ENCODE peak calls at places on chromosomes 12 and 14, in eight cellular contexts. O is Caco-2, A is OCI-LY7, S is endothelial cell, D is kidney, U is foreskin keratinocyte, L is psoas muscle, X is B cell. C is an unnamed sample.

GRCh38 chr12:42638697-42639096 is 49.2 kb upstream of the PRICKLE1 start:
- DNase-seq in O (no peak), A (no peak), S (no peak), D (no peak), U (peak), L (no peak), X (no peak), C (no peak)

GRCh38 chr12:27627123-27627835 is 69.0 kb upstream of the REP15 start:
- DNase-seq in O (no peak), A (no peak), S (no peak), D (no peak), U (peak), L (no peak), X (no peak), C (no peak)

GRCh38 chr14:103334644-103335603 is 887 bp downstream of the EIF5 start:
- DNase-seq in O (peak), A (peak), S (peak), D (peak), U (peak), L (peak), X (peak), C (peak)

GRCh38 chr14:102479777-102480176 is 29.8 kb downstream of the ANKRD9 start:
- DNase-seq in O (no peak), A (no peak), S (no peak), D (peak), U (no peak), L (peak), X (no peak), C (no peak)

GRCh38 chr14:100688051-100688450 is 38.6 kb upstream of the DLK1 start:
- DNase-seq in O (no peak), A (no peak), S (no peak), D (no peak), U (no peak), L (no peak), X (no peak), C (no peak)

GRCh38 chr14:24895622-24896021 is 154.3 kb downstream of the STXBP6 start:
- DNase-seq in O (no peak), A (no peak), S (no peak), D (no peak), U (no peak), L (no peak), X (no peak), C (no peak)

GRCh38 chr14:66959437-66960050 is 229.7 kb upstream of the GARIN2 start:
- DNase-seq in O (no peak), A (no peak), S (no peak), D (no peak), U (no peak), L (no peak), X (no peak), C (no peak)

GRCh38 chr14:33114331-33114730 is 175.7 kb downstream of the NPAS3 start:
- DNase-seq in O (no peak), A (no peak), S (no peak), D (no peak), U (no peak), L (no peak), X (no peak), C (no peak)

GRCh38 chr14:54253195-54253947 is 143.4 kb upstream of the CDKN3 start:
- DNase-seq in O (no peak), A (no peak), S (no peak), D (no peak), U (peak), L (no peak), X (no peak), C (no peak)

GRCh38 chr14:101836131-101836530 is 74.6 kb downstream of the PPP2R5C start:
- DNase-seq in O (no peak), A (no peak), S (no peak), D (no peak), U (no peak), L (no peak), X (no peak), C (no peak)

GRCh38 chr14:30974628-30975027 is 50.8 kb upstream of the AP4S1 start:
- DNase-seq in O (no peak), A (no peak), S (no peak), D (no peak), U (no peak), L (no peak), X (no peak), C (no peak)

GRCh38 chr14:56133547-56133946 is 15.3 kb downstream of the PELI2 start:
- DNase-seq in O (no peak), A (no peak), S (no peak), D (no peak), U (no peak), L (no peak), X (no peak), C (no peak)

DNA sequence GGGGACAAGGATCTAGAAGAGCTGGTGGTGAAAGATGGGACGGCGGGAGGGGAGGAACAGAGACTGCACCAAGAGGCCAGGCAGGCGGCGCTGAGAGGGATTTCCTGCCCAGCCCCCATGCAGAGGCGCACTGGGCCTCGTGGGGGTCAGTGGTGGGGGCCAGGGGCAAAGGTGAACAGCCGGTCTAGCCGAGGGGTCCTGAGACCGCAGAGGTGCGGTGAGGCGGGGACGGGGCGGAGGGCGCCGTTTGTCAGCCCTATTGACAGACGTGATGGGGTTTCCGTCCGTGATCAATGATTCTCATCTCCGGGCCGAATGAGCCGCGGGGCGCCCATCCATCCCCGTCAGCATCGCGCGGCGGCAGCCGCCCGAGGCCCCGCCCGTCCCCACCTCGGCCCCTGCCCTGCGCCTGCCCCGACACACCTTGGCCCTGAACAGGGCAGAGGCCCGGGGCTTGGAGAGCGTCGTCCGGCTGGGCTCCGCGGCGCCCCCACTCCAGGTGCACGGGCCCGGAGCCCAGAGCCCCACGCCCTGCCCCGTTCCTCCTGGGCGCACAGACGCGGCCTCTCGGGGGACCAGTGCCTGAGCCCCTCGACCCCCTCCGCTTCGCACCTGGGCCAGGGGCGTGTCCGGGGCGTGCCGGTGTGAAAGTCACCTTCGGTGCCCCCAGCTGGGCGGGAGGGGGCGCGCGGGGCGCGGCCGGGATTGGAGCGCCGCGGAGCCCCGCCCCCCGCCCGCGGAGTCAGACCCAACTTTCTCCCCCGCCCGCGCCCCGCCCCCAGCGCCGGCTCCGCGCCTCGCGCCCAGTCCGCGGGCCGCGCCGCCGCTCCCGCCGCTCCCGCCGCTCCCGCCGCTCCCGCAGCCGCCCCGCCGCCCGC is at the start of gene NXPH4:
- DNase-seq in O (peak), A (peak), S (no peak), D (no peak), U (no peak), L (no peak), X (peak), C (no peak)
- TF ChIP-seq CTCF in O (peak), A (peak), S (no peak), D (no peak), U (no peak), L (no peak), X (no peak), C (no peak)

GRCh38 chr12:46370380-46370734 is 2.2 kb downstream of the SLC38A2 start:
- DNase-seq in O (no peak), A (no peak), S (no peak), D (no peak), U (no peak), L (no peak), X (no peak), C (no peak)

GRCh38 chr12:46369474-46370379 is 2.8 kb downstream of the SLC38A2 start:
- DNase-seq in O (no peak), A (no peak), S (no peak), D (no peak), U (peak), L (no peak), X (no peak), C (no peak)

GRCh38 chr12:46372131-46372851 is at the start of gene SLC38A2:
- DNase-seq in O (peak), A (peak), S (peak), D (peak), U (peak), L (peak), X (peak), C (peak)

GRCh38 chr12:46371718-46372130 is 849 bp downstream of the SLC38A2 start:
- DNase-seq in O (peak), A (peak), S (peak), D (peak), U (no peak), L (peak), X (peak), C (peak)

GRCh38 chr12:46370792-46371717 is 1.5 kb downstream of the SLC38A2 start:
- DNase-seq in O (peak), A (peak), S (peak), D (peak), U (peak), L (peak), X (peak), C (peak)
- TF ChIP-seq CTCF in O (no peak), A (no peak), S (no peak), D (peak), U (peak), L (no peak), X (no peak), C (no peak)

GRCh38 chr12:32519047-32519446 is 119.7 kb downstream of the FGD4 start:
- DNase-seq in O (no peak), A (no peak), S (no peak), D (no peak), U (no peak), L (no peak), X (no peak), C (no peak)

GRCh38 chr12:32515137-32515860 is 115.9 kb downstream of the FGD4 start:
- DNase-seq in O (no peak), A (peak), S (no peak), D (no peak), U (no peak), L (no peak), X (no peak), C (no peak)

GRCh38 chr12:32522322-32523221 is 123.2 kb downstream of the FGD4 start:
- DNase-seq in O (no peak), A (peak), S (no peak), D (no peak), U (no peak), L (no peak), X (no peak), C (no peak)

GRCh38 chr12:32516230-32516629 is 116.9 kb downstream of the FGD4 start:
- DNase-seq in O (no peak), A (peak), S (no peak), D (no peak), U (no peak), L (no peak), X (no peak), C (no peak)

GRCh38 chr12:32517966-32518365 is 118.6 kb downstream of the FGD4 start:
- DNase-seq in O (no peak), A (no peak), S (no peak), D (no peak), U (no peak), L (no peak), X (no peak), C (no peak)
- TF ChIP-seq CTCF in O (no peak), A (no peak), S (no peak), D (no peak), U (no peak), L (no peak), X (no peak), C (no peak)

DNA sequence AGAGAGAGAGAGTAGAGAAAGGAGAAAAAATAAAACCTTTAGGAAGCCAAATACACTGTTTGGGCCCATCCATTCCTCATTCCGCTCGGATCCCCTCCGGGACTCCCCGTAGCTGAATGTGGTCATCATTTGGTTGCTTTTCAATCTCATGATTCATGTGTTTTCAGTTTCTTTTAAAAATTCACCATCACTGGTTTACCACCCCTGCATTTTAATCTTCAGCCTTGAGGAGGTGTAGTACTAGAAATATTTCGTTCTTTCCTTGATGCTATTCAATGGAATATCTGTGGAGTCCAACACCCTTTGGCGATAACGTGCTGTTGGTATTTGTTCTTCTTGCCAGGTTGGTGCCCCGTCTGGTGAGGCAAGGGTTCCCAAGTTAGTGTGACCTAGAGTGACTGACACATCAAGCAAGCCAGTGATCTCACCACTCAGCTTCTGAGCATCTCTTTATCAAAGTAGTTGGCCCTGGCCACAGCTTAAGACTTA is 60.1 kb downstream of the PLXNC1 start:
- DNase-seq in O (no peak), A (peak), S (no peak), D (no peak), U (no peak), L (no peak), X (no peak), C (no peak)
- TF ChIP-seq CTCF in O (no peak), A (no peak), S (no peak), D (no peak), U (no peak), L (no peak), X (peak), C (no peak)

GRCh38 chr12:53193040-53193439 is 12.3 kb upstream of the CSAD start:
- DNase-seq in O (no peak), A (no peak), S (no peak), D (no peak), U (no peak), L (no peak), X (no peak), C (no peak)
- TF ChIP-seq CTCF in O (no peak), A (no peak), S (no peak), D (no peak), U (no peak), L (no peak), X (no peak), C (no peak)

GRCh38 chr12:60805340-60805739 is 1209.5 kb downstream of the SLC16A7 start:
- DNase-seq in O (no peak), A (no peak), S (no peak), D (no peak), U (peak), L (no peak), X (no peak), C (no peak)
- TF ChIP-seq CTCF in O (no peak), A (no peak), S (no peak), D (no peak), U (no peak), L (no peak), X (no peak), C (no peak)

GRCh38 chr12:93243382-93243688 is 134.4 kb upstream of the NUDT4 start:
- DNase-seq in O (no peak), A (no peak), S (no peak), D (no peak), U (no peak), L (no peak), X (no peak), C (no peak)

GRCh38 chr12:93244514-93245077 is 133.1 kb upstream of the NUDT4 start:
- DNase-seq in O (no peak), A (no peak), S (no peak), D (no peak), U (no peak), L (no peak), X (no peak), C (no peak)

GRCh38 chr12:93245543-93245942 is 132.2 kb upstream of the NUDT4 start:
- DNase-seq in O (no peak), A (peak), S (no peak), D (no peak), U (no peak), L (no peak), X (no peak), C (no peak)

GRCh38 chr12:93247313-93248057 is 130.2 kb upstream of the NUDT4 start:
- DNase-seq in O (no peak), A (peak), S (no peak), D (no peak), U (no peak), L (no peak), X (no peak), C (no peak)

DNA sequence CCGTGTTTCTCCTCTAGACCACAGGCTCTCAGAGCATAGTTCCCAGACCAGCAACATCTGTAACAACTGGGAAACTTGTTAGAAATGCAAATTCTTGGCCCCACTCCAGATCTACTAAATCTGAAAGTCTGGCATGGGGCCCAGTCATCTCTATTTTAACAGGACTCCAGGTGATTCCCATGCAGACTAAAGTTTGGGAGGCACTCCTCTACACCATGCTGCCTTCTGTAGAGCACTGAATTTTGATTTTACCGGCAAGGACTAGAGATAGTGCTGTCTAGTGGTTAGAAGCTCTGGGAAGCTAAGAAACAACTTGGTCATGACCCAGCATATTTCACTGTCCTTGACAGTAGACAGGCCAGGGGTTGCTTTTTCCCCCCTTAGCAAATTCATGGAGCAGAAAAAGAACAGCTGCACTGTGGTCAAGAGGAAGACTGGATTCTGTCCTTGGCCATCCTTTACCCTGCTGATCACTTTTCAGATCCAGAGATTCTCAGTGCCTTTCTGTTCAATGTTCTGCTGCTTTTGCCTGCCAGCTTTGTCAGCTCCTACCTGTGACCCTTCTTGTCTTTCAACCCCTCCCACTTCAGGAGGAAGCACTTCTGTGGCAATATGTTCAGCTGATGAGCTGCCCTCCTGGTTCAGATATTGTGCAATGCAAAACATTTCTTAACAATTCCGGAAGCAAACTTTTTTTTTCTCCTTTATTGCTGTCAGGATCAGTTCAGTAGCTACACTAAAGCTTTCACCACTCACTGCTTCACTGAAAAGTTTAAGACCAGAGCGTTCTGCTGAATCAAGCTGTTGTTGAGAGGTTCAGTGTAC is 133.8 kb upstream of the NUDT4 start:
- DNase-seq in O (peak), A (peak), S (no peak), D (no peak), U (peak), L (no peak), X (no peak), C (no peak)
- TF ChIP-seq CTCF in O (no peak), A (no peak), S (no peak), D (no peak), U (no peak), L (no peak), X (no peak), C (no peak)

GRCh38 chr12:93242154-93242958 is 135.4 kb upstream of the NUDT4 start:
- DNase-seq in O (no peak), A (no peak), S (no peak), D (no peak), U (no peak), L (no peak), X (no peak), C (no peak)
- TF ChIP-seq CTCF in O (no peak), A (peak), S (no peak), D (no peak), U (no peak), L (peak), X (no peak), C (peak)

DNA sequence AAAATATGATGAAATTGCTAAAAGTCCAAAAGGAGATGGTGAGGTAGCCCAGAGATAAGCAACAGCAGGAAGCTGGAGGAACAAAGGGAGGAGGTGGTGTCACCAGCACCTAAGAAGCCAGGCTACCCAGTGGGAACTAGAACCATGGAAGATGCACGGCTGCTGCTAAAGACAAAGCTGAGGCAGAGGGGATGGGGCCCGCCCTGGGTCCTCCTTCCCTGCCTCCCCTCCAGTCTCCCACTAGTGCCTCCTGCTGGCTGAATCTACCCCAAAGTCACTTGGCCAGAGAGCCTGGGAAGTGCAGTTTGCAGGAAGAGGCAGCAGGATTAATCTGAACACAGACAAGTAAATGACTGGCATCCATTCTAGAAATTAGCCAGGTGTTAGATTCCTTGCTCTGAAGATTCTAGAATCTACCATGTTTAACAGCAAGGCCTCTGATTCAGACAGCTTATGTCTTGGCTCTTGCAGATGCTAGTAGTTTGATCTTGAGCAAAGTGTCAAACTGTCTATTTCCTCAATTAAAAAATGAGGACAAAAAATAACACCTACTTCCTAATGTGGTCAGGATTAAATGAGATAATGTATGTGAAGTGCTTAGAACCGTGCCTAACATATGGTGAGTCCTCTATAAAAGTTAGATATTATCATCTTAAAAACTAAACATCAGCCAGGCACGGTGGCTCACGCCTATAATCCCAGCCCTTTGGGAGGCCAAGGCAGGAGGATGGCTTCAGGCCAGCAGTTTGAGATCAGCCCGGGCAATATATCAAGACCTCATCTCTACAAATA is 5.9 kb upstream of the LRP10 start:
- DNase-seq in O (no peak), A (no peak), S (peak), D (peak), U (no peak), L (no peak), X (no peak), C (no peak)
- TF ChIP-seq CTCF in O (no peak), A (peak), S (no peak), D (no peak), U (peak), L (no peak), X (no peak), C (peak)

GRCh38 chr12:107325075-107325474 is 231.7 kb upstream of the CRY1 start:
- DNase-seq in O (no peak), A (no peak), S (no peak), D (no peak), U (no peak), L (no peak), X (no peak), C (no peak)

GRCh38 chr12:107327783-107328182 is 234.4 kb upstream of the CRY1 start:
- DNase-seq in O (no peak), A (no peak), S (no peak), D (no peak), U (no peak), L (no peak), X (no peak), C (no peak)

GRCh38 chr12:107329569-107330324 is 236.4 kb upstream of the CRY1 start:
- DNase-seq in O (no peak), A (no peak), S (no peak), D (no peak), U (peak), L (no peak), X (no peak), C (no peak)

GRCh38 chr12:107328442-107329133 is 235.2 kb upstream of the CRY1 start:
- DNase-seq in O (no peak), A (no peak), S (no peak), D (no peak), U (no peak), L (no peak), X (no peak), C (no peak)

GRCh38 chr12:107326237-107326636 is 232.9 kb upstream of the CRY1 start:
- DNase-seq in O (no peak), A (peak), S (no peak), D (no peak), U (no peak), L (no peak), X (no peak), C (no peak)
- TF ChIP-seq CTCF in O (no peak), A (no peak), S (no peak), D (no peak), U (no peak), L (no peak), X (no peak), C (no peak)